ENCODE peak calls at places on chromosomes 7 and 10, in six cellular contexts. One of them, this sample, is unnamed.

GRCh38 chr7:6615853-6616555 is 594 bp downstream of the ZNF853 start:
- ATAC-seq in pancreas: peak
- ATAC-seq in upper lobe of right lung: peak
- ATAC-seq in Right ventricle myocardium inferior: peak
- ATAC-seq in activated T-cell treated with anti-CD3 and anti-CD28 coated beads, Interleukin-2, amount 50 U/mL, for 4 hours: peak
- ATAC-seq in aorta: peak
- ATAC-seq in this sample: peak

GRCh38 chr7:16587785-16588184 is 57.8 kb downstream of the ANKMY2 start:
- ATAC-seq in upper lobe of right lung: peak
- ATAC-seq in activated T-cell treated with anti-CD3 and anti-CD28 coated beads, Interleukin-2, amount 50 U/mL, for 4 hours: no peak
- ATAC-seq in pancreas: peak
- ATAC-seq in aorta: no peak
- ATAC-seq in Right ventricle myocardium inferior: peak
- ATAC-seq in this sample: no peak

GRCh38 chr10:63588436-63589180 is 67.4 kb downstream of the REEP3 start:
- ATAC-seq in Right ventricle myocardium inferior: no peak
- ATAC-seq in activated T-cell treated with anti-CD3 and anti-CD28 coated beads, Interleukin-2, amount 50 U/mL, for 4 hours: no peak
- ATAC-seq in aorta: no peak
- ATAC-seq in pancreas: peak
- ATAC-seq in upper lobe of right lung: peak
- ATAC-seq in this sample: no peak

GRCh38 chr7:102318482-102318971 is 31.9 kb downstream of the SH2B2 start:
- ATAC-seq in pancreas: no peak
- ATAC-seq in activated T-cell treated with anti-CD3 and anti-CD28 coated beads, Interleukin-2, amount 50 U/mL, for 4 hours: no peak
- ATAC-seq in Right ventricle myocardium inferior: no peak
- ATAC-seq in upper lobe of right lung: no peak
- ATAC-seq in aorta: no peak
- ATAC-seq in this sample: peak

GRCh38 chr10:49225218-49225876 is 37.2 kb upstream of the TMEM273 start:
- ATAC-seq in activated T-cell treated with anti-CD3 and anti-CD28 coated beads, Interleukin-2, amount 50 U/mL, for 4 hours: no peak
- ATAC-seq in Right ventricle myocardium inferior: peak
- ATAC-seq in aorta: no peak
- ATAC-seq in pancreas: no peak
- ATAC-seq in upper lobe of right lung: no peak
- ATAC-seq in this sample: no peak

GRCh38 chr7:142498364-142498763 is 240.5 kb upstream of the PRSS58 start:
- ATAC-seq in activated T-cell treated with anti-CD3 and anti-CD28 coated beads, Interleukin-2, amount 50 U/mL, for 4 hours: no peak
- ATAC-seq in upper lobe of right lung: no peak
- ATAC-seq in aorta: no peak
- ATAC-seq in pancreas: no peak
- ATAC-seq in Right ventricle myocardium inferior: no peak
- ATAC-seq in this sample: no peak

GRCh38 chr7:28448708-28449107 is 36.4 kb downstream of the CREB5 start:
- ATAC-seq in upper lobe of right lung: no peak
- ATAC-seq in activated T-cell treated with anti-CD3 and anti-CD28 coated beads, Interleukin-2, amount 50 U/mL, for 4 hours: no peak
- ATAC-seq in Right ventricle myocardium inferior: no peak
- ATAC-seq in pancreas: no peak
- ATAC-seq in aorta: no peak
- ATAC-seq in this sample: no peak

GRCh38 chr10:69684020-69684980 is 54.3 kb downstream of the FAM241B start:
- ATAC-seq in aorta: peak
- ATAC-seq in Right ventricle myocardium inferior: peak
- ATAC-seq in pancreas: peak
- ATAC-seq in upper lobe of right lung: peak
- ATAC-seq in activated T-cell treated with anti-CD3 and anti-CD28 coated beads, Interleukin-2, amount 50 U/mL, for 4 hours: no peak
- ATAC-seq in this sample: peak

GRCh38 chr10:127928021-127928806 is 21.3 kb downstream of the PTPRE start:
- ATAC-seq in aorta: no peak
- ATAC-seq in activated T-cell treated with anti-CD3 and anti-CD28 coated beads, Interleukin-2, amount 50 U/mL, for 4 hours: no peak
- ATAC-seq in pancreas: no peak
- ATAC-seq in Right ventricle myocardium inferior: no peak
- ATAC-seq in upper lobe of right lung: peak
- ATAC-seq in this sample: peak

GRCh38 chr10:128237710-128238109 is 111.5 kb upstream of the MKI67 start:
- ATAC-seq in activated T-cell treated with anti-CD3 and anti-CD28 coated beads, Interleukin-2, amount 50 U/mL, for 4 hours: no peak
- ATAC-seq in pancreas: no peak
- ATAC-seq in Right ventricle myocardium inferior: no peak
- ATAC-seq in upper lobe of right lung: no peak
- ATAC-seq in aorta: no peak
- ATAC-seq in this sample: no peak

GRCh38 chr7:141663081-141663510 is 38.9 kb downstream of the DENND11 start:
- ATAC-seq in aorta: no peak
- ATAC-seq in activated T-cell treated with anti-CD3 and anti-CD28 coated beads, Interleukin-2, amount 50 U/mL, for 4 hours: no peak
- ATAC-seq in upper lobe of right lung: peak
- ATAC-seq in pancreas: no peak
- ATAC-seq in Right ventricle myocardium inferior: peak
- ATAC-seq in this sample: no peak